ENCODE peak calls at places on chromosomes 11 and 22, in six cellular contexts. R is neural progenitor cell; N is thoracic aorta; M is HCT116; Y is CD8-positive, alpha-beta memory T cell; A is GM06990. Z is an unnamed sample.
A peak's percentile ranks its signal among the peaks of the same experiment; 100 is the strongest.

GRCh38 chr11:109644158-109644557 is 222.2 kb downstream of the C11orf87 start:
- DNase-seq in M (no peak), N (no peak), A (no peak), Y (no peak), R (peak; percentile 16), Z (no peak)

GRCh38 chr22:45237065-45237990 is 3.4 kb downstream of the KIAA0930 start:
- DNase-seq in R (no peak), N (no peak), A (no peak), M (no peak), Y (no peak), Z (no peak)

GRCh38 chr11:67252831-67253239 is 13.4 kb upstream of the GRK2 start:
- DNase-seq in N (no peak), A (no peak), R (peak; percentile 63), Y (no peak), M (no peak), Z (peak; percentile 80)

GRCh38 chr22:37172266-37173245 is 15.5 kb downstream of the C1QTNF6 start:
- DNase-seq in N (no peak), R (no peak), M (no peak), Y (no peak), A (no peak), Z (no peak)

GRCh38 chr11:73469401-73469800 is 93.2 kb downstream of the RELT start:
- DNase-seq in M (no peak), N (peak; percentile 2), A (no peak), R (no peak), Y (no peak), Z (no peak)

GRCh38 chr11:17927643-17928343 is 85.1 kb downstream of the SERGEF start:
- DNase-seq in A (no peak), M (no peak), N (no peak), Y (no peak), R (no peak), Z (no peak)

GRCh38 chr11:3906166-3906565 is 50.7 kb downstream of the STIM1 start:
- DNase-seq in R (no peak), Y (no peak), N (no peak), M (no peak), A (no peak), Z (no peak)

GRCh38 chr11:16239130-16240105 is 116.9 kb downstream of the SOX6 start:
- DNase-seq in R (peak; percentile 3), Y (no peak), M (no peak), N (no peak), A (no peak), Z (no peak)

GRCh38 chr11:27473017-27473406 is 422 bp upstream of the LGR4 start:
- DNase-seq in Y (no peak), M (no peak), A (no peak), N (no peak), R (no peak), Z (no peak)

GRCh38 chr11:132080121-132080520 is 709.7 kb downstream of the NTM start:
- DNase-seq in M (no peak), Y (no peak), N (no peak), R (no peak), A (no peak), Z (no peak)

GRCh38 chr22:46063861-46064235 is 86.5 kb upstream of the PPARA start:
- DNase-seq in Y (no peak), M (no peak), R (no peak), A (no peak), N (no peak), Z (no peak)

GRCh38 chr11:114026355-114026754 is 33.2 kb upstream of the ZBTB16 start:
- DNase-seq in N (no peak), A (no peak), Y (no peak), M (no peak), R (peak; percentile 66), Z (peak; percentile 3)

GRCh38 chr11:9575531-9576240 is 2.2 kb downstream of the WEE1 start:
- DNase-seq in M (no peak), Y (no peak), N (no peak), A (no peak), R (no peak), Z (no peak)

GRCh38 chr11:113994077-113994954 is 19.4 kb downstream of the HTR3A start:
- DNase-seq in A (no peak), N (no peak), R (peak; percentile 76), Y (peak; percentile 23), M (no peak), Z (peak; percentile 16)

GRCh38 chr22:32650553-32651345 is 150.8 kb upstream of the TIMP3 start:
- DNase-seq in Y (no peak), A (no peak), M (no peak), N (no peak), R (no peak), Z (no peak)

GRCh38 chr11:44574620-44575287 is 9.3 kb downstream of the CD82 start:
- DNase-seq in R (no peak), A (no peak), N (no peak), Y (no peak), M (no peak), Z (peak; percentile 82)

GRCh38 chr22:44486538-44486937 is 11.5 kb downstream of the RTL6 start:
- DNase-seq in R (no peak), Y (no peak), A (no peak), N (no peak), M (no peak), Z (no peak)

DNA sequence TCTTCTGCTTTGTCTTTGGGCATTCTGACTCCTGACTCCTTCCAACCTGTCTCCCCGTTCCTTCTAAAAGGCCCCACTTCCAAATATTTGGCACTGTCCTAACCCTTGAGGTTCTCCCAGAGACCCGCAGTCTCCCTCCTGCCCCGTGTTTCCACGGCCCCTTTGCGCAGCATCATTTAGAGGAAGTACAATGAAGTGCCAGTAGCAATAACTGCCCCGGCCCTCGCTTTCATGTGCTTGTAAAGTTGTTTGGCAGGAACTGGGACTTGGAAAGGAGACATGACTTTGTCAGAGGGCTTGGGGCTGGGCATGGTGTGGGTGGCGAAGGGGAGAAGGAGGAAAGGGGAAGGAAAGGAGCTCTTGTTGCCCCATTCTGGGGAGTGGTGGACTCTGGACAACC is 2.6 kb downstream of the CD44 start:
- DNase-seq in A (no peak), M (no peak), N (no peak), R (no peak), Y (no peak), Z (peak; percentile 61)
- H3K4me3 ChIP-seq in A (peak overlapping the region; percentile 84), M (peak overlapping the region; percentile 87), N (peak overlapping the region; percentile 95), R (no peak overlapping the region), Y (peak overlapping the region; percentile 82), Z (peak overlapping the region; percentile 100)

DNA sequence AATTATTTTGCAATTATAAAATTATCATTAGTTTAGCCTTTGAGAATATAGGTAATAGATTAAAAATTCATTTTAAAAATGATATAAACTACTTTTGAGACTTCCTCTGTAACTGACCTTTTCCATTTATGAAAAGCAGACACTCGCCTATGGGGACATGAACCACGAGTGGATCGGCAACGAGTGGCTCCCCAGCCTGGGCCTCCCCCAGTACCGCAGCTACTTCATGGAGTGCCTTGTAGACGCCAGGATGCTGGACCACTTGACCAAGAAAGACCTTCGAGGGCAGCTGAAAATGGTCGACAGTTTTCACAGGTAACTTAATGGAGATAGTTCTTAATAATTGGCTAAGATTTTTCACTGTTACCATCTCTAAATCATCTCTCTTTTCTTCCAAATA is 26.3 kb upstream of the CTTN start:
- DNase-seq in A (no peak), M (no peak), N (no peak), Y (no peak), R (no peak), Z (no peak)
- H3K36me3 ChIP-seq in A (peaks cover 8% of the 10 kb centered on the region), M (peaks cover 14% of the 10 kb centered on the region), N (peaks cover 29% of the 10 kb centered on the region), Y (peaks cover 28% of the 10 kb centered on the region), R (peaks cover 5% of the 10 kb centered on the region), Z (peaks cover 62% of the 10 kb centered on the region)

GRCh38 chr22:25853902-25854301 is 111.9 kb downstream of the MYO18B start:
- DNase-seq in R (peak; percentile 13), N (no peak), Y (no peak), A (no peak), M (peak; percentile 6), Z (no peak)

GRCh38 chr22:25852223-25852622 is 110.2 kb downstream of the MYO18B start:
- DNase-seq in R (no peak), N (no peak), Y (no peak), M (no peak), A (no peak), Z (no peak)

GRCh38 chr22:25849514-25849913 is 107.5 kb downstream of the MYO18B start:
- DNase-seq in N (no peak), Y (no peak), A (no peak), M (no peak), R (no peak), Z (no peak)

GRCh38 chr22:25853501-25853900 is 111.5 kb downstream of the MYO18B start:
- DNase-seq in M (no peak), Y (no peak), N (no peak), R (no peak), A (no peak), Z (no peak)

DNA sequence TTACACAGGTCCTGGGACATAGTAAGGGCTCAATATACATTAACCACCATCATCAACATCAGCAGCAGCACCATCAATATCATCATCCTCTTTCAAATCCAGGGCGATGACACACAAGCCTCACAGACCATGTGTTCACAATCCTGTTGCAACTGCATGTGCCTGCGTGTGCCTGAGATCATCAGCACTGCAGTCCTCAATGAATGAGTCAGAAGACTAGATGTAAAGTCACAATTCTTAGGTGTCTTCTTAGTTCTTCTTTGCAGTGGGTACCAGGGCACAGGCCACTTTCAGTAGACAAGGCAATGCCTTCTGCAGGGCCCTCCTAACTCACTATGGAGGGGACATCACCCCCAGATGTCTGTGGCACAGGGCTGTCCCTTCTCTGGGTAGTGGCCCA is 111.1 kb downstream of the MYO18B start:
- DNase-seq in Y (no peak), A (no peak), M (no peak), R (no peak), N (no peak), Z (no peak)
- H3K4me3 ChIP-seq in Y (no peak overlapping the region), A (no peak overlapping the region), M (no peak overlapping the region), R (no peak overlapping the region), N (no peak overlapping the region), Z (no peak overlapping the region)

GRCh38 chr22:50711446-50712340 is 26.3 kb upstream of the ACR start:
- DNase-seq in Y (no peak), M (no peak), N (no peak), A (no peak), R (no peak), Z (no peak)

GRCh38 chr22:50712341-50713007 is 25.5 kb upstream of the ACR start:
- DNase-seq in A (no peak), M (no peak), R (no peak), N (no peak), Y (no peak), Z (no peak)

GRCh38 chr22:50714150-50714549 is 23.9 kb upstream of the ACR start:
- DNase-seq in Y (no peak), N (no peak), R (no peak), A (no peak), M (no peak), Z (no peak)

GRCh38 chr22:50713571-50714056 is 24.4 kb upstream of the ACR start:
- DNase-seq in R (no peak), Y (no peak), M (no peak), N (no peak), A (no peak), Z (no peak)

GRCh38 chr22:50713008-50713385 is 25.0 kb upstream of the ACR start:
- DNase-seq in A (no peak), Y (no peak), R (no peak), M (no peak), N (no peak), Z (no peak)
- H3K36me3 ChIP-seq in A (no peaks in the 10 kb centered on the region), Y (no peaks in the 10 kb centered on the region), R (no peaks in the 10 kb centered on the region), M (no peaks in the 10 kb centered on the region), N (no peaks in the 10 kb centered on the region), Z (no peaks in the 10 kb centered on the region)

GRCh38 chr22:31279327-31279669 is 13.0 kb downstream of the PIK3IP1 start:
- DNase-seq in Y (no peak), M (no peak), R (no peak), N (no peak), A (no peak), Z (no peak)
- H3K4me3 ChIP-seq in Y (peak overlapping the region; percentile 28), M (no peak overlapping the region), R (no peak overlapping the region), N (no peak overlapping the region), A (no peak overlapping the region), Z (peak overlapping the region; percentile 72)

Z was measured in CD4-positive, CD25-positive, alpha-beta regulatory T cell.